ENCODE peak calls at places on chromosome 22, in seven cellular contexts. O is A549, B is adrenal gland, P is heart left ventricle, M is colonic mucosa, G is PC-9, L is upper lobe of left lung. F is an unnamed sample. For H3K4me1, the result is how much of the 10 kb centered on the place peaks cover.

GRCh38 chr22:41940853-41941765 is 5.8 kb downstream of the CENPM start:
- DNase-seq in L (peak), B (peak), P (peak), G (peak), O (peak), M (peak), F (peak)

GRCh38 chr22:41288245-41288946 is 2.4 kb upstream of the RANGAP1 start:
- DNase-seq in O (peak), M (peak), L (peak), B (peak), P (no peak), G (peak), F (peak)

GRCh38 chr22:42881982-42882656 is 25.0 kb upstream of the ARFGAP3 start:
- DNase-seq in B (peak), O (no peak), L (no peak), M (no peak), P (no peak), G (no peak), F (no peak)

GRCh38 chr22:42078469-42079318 is 806 bp upstream of the SMDT1 start:
- DNase-seq in L (peak), M (peak), G (no peak), O (no peak), P (no peak), B (no peak), F (peak)

GRCh38 chr22:31572939-31573338 is 76.6 kb downstream of the SFI1 start:
- DNase-seq in L (no peak), P (no peak), M (no peak), O (no peak), G (no peak), B (no peak), F (no peak)

GRCh38 chr22:28560005-28560742 is 119.5 kb downstream of the TTC28 start:
- DNase-seq in M (no peak), G (peak), B (peak), O (peak), L (no peak), P (no peak), F (peak)

GRCh38 chr22:39089928-39090327 is 7.1 kb upstream of the APOBEC3H start:
- DNase-seq in P (no peak), M (no peak), L (no peak), G (no peak), O (no peak), B (no peak), F (no peak)

GRCh38 chr22:22692707-22693530 is 48.5 kb downstream of the GGTLC2 start:
- DNase-seq in P (no peak), O (peak), L (no peak), M (peak), B (peak), G (peak), F (no peak)

GRCh38 chr22:19703869-19704268 is 10.4 kb upstream of the SEPTIN5 start:
- DNase-seq in M (no peak), O (no peak), L (peak), P (no peak), B (no peak), G (no peak), F (no peak)

GRCh38 chr22:43186272-43187170 is at the start of gene TTLL12:
- DNase-seq in G (peak), P (peak), O (peak), M (no peak), L (peak), B (peak), F (peak)

GRCh38 chr22:32396746-32397145 is 15.3 kb downstream of the RTCB start:
- DNase-seq in O (no peak), P (no peak), B (no peak), M (no peak), L (peak), G (no peak), F (no peak)

GRCh38 chr22:33299245-33299956 is 241.2 kb upstream of the SYN3 start:
- DNase-seq in B (no peak), L (no peak), P (no peak), G (no peak), M (no peak), O (no peak), F (no peak)

GRCh38 chr22:42757475-42757874 is 36.8 kb upstream of the A4GALT start:
- DNase-seq in G (no peak), P (no peak), B (no peak), L (no peak), M (no peak), O (no peak), F (no peak)

GRCh38 chr22:36406139-36406538 is 18.4 kb upstream of the MYH9 start:
- DNase-seq in G (no peak), B (peak), O (no peak), P (no peak), M (no peak), L (peak), F (no peak)

GRCh38 chr22:49422668-49423067 is 405.0 kb downstream of the BRD1 start:
- DNase-seq in P (no peak), G (no peak), L (no peak), O (no peak), B (no peak), M (no peak), F (no peak)

GRCh38 chr22:37254206-37254866 is 10.3 kb upstream of the RAC2 start:
- DNase-seq in P (no peak), L (peak), G (peak), M (no peak), O (peak), B (peak), F (no peak)

GRCh38 chr22:38348751-38349496 is 31.7 kb upstream of the CSNK1E start:
- DNase-seq in P (no peak), M (no peak), B (no peak), L (no peak), O (no peak), G (no peak), F (no peak)

GRCh38 chr22:43704051-43704450 is 108.1 kb downstream of the EFCAB6 start:
- DNase-seq in M (no peak), B (no peak), G (no peak), O (no peak), L (no peak), P (no peak), F (no peak)

GRCh38 chr22:25021976-25022711 is 69.6 kb downstream of the KIAA1671 start:
- DNase-seq in M (no peak), G (no peak), L (no peak), P (no peak), B (no peak), O (no peak), F (no peak)

GRCh38 chr22:43060213-43060612 is 29.0 kb downstream of the TTLL1 start:
- DNase-seq in B (no peak), L (peak), O (peak), P (no peak), M (peak), G (peak), F (no peak)

GRCh38 chr22:34608716-34609115 is 457.2 kb upstream of the ISX start:
- DNase-seq in O (no peak), G (peak), L (no peak), P (no peak), B (no peak), M (no peak), F (peak)

GRCh38 chr22:36585841-36586240 is 56.9 kb upstream of the EIF3D start:
- DNase-seq in M (no peak), O (no peak), G (peak), B (no peak), P (no peak), L (no peak), F (peak)

GRCh38 chr22:32926600-32926999 is 125.1 kb downstream of the TIMP3 start:
- DNase-seq in L (no peak), G (no peak), O (peak), P (no peak), B (no peak), M (no peak), F (peak)

GRCh38 chr22:39530692-39531331 is 1.7 kb downstream of the RPS19BP1 start:
- DNase-seq in P (no peak), G (no peak), M (peak), O (no peak), L (no peak), B (peak), F (no peak)

GRCh38 chr22:32544953-32545558 is 70.4 kb downstream of the FBXO7 start:
- DNase-seq in O (no peak), M (no peak), B (no peak), P (no peak), G (no peak), L (no peak), F (peak)

GRCh38 chr22:38155703-38156102 is 25.9 kb downstream of the PLA2G6 start:
- DNase-seq in P (no peak), O (no peak), B (no peak), M (no peak), L (no peak), G (no peak), F (no peak)

GRCh38 chr22:38429460-38430128 is 25.4 kb downstream of the KCNJ4 start:
- DNase-seq in L (no peak), O (no peak), P (no peak), B (no peak), M (no peak), G (no peak), F (no peak)

GRCh38 chr22:44658371-44658953 is 43.5 kb upstream of the PRR5 start:
- DNase-seq in M (no peak), P (peak), G (no peak), O (no peak), B (no peak), L (no peak), F (no peak)

GRCh38 chr22:31284241-31284745 is 8.0 kb downstream of the PIK3IP1 start:
- DNase-seq in G (no peak), B (no peak), O (no peak), L (no peak), M (no peak), P (no peak), F (no peak)

GRCh38 chr22:17191163-17191562 is 28.1 kb downstream of the ADA2 start:
- DNase-seq in O (no peak), B (no peak), G (no peak), L (no peak), M (no peak), P (no peak), F (no peak)

DNA sequence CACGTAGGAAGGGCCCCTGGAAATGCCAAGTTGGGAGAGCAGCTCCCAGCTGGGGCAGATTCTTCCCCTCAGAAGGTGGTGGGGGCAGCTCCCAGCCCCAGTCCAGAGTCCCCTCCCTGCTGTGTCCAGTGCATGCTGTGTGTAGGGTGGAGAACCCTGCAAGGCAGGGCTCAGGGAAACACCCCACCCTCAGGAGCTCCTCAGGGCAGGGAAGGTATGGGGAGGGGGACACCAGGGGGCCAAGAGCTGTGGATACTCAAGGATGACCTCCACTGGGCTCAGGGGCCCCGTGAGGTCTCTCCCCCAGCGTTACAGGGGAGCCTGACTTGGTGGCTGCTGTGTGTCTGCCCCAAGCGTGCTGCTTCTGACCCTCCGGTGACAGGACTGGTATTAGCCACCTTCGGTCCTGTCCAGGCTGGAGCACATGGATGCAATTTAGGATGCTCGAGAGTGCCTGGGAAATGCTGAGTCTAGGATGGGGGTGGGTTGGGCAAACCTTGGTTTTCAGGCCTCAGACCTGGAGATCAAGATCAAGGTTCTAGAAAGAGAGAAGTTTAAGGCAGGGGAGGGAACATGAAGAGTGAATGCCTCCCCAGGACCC is 16.1 kb upstream of the CABP7 start:
- DNase-seq in B (no peak), M (no peak), O (no peak), P (no peak), G (no peak), L (no peak), F (no peak)
- H3K4me1 ChIP-seq in B (under half), M (under half), O (under half), P (under half), G (half or more), L (under half), F (under half)

DNA sequence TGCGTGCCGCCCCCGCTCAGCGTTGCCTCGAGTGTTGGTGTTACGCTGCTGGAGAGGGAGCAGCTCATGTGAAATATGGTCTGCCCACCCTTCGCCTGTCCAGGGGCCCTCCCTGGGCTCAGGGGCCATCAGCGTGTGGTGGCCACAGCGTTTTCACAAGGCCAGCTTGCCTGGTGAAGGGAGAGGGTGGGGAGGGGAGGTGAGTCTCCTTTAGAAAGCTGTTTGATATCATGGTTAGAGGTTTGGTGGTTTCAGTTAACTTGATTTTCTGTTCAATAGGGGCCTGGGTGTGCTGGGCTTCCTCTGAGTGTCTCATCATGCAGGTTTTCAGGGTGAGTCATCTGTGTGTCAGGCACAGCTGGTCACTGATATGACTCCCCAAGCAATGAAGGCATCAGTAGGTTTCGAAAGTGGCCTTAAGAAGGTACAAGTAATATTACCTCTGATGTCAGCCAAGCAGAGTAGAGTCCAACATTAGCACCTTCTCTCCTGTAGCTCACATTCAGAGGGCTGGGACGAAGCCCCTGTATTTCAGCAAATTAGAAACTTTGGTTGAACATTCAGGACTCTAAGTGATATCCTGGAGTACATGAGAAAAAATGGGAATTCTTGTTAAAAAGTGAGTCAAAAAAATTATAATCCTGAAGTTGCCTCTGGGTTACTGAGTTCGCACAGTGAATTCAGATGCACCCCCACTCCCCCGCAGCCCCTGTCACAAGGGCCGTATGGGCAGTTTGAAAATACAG is 172.5 kb downstream of the TBC1D22A start:
- DNase-seq in M (peak), P (no peak), L (no peak), O (peak), G (peak), B (peak), F (peak)
- H3K27ac ChIP-seq in M (peak), P (no peak), L (peak), O (peak), G (peak), B (peak), F (peak)

GRCh38 chr22:50530280-50530856 is 556 bp upstream of the TYMP start:
- DNase-seq in M (peak), G (peak), O (peak), P (peak), B (peak), L (peak), F (peak)
- H3K4me1 ChIP-seq in M (under half), G (under half), O (under half), P (half or more), B (under half), L (half or more), F (under half)

DNA sequence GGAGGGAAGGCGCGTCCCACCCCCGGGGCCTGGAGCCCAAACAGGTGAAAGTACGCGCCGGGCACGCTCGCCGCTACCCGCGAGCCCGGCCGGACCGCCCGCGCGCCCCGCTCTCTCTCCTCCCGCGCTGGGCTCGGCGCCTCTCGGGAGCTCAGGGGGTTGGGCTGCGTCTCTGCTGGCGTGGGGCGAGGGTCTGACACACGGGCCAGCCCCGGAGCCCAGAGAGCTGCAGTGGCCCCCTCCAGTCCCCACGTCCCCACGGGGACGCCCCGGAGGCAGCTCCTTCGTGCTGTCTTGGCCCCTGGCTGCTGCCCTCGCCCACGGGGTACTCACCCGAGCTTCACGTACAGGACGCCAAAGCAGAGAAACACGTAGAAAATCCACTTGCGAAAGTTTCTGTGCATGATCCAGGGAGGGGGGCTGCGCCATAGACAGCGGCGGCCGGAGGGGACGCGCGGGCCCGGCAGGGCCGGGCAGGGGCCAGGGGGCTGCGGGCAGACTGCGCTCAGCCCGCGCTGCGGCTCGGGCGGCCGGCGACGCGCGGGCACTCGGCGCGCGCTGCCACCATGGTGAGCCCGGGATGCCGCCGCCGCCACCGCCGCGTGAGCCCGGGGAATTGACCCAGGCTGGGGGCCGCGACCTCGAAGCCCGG is 485 bp downstream of the WNT7B start:
- DNase-seq in G (no peak), M (no peak), L (no peak), P (no peak), B (no peak), O (no peak), F (no peak)
- H3K27ac ChIP-seq in G (no peak), M (no peak), L (peak), P (no peak), B (no peak), O (peak), F (no peak)

GRCh38 chr22:48209473-48210271 is 1447.2 kb downstream of the TBC1D22A start:
- DNase-seq in P (no peak), L (no peak), B (no peak), M (no peak), G (no peak), O (no peak), F (no peak)
- H3K4me1 ChIP-seq in P (under half), L (under half), B (under half), M (under half), G (under half), O (under half), F (under half)